ENCODE peak calls at places on chromosomes 2 and 18, in six cellular contexts. Q, E, F, B, M and U are unnamed samples.
A peak's percentile ranks its signal among the peaks of the same experiment; 100 is the strongest.

GRCh38 chr2:79935771-79936657 is 368.5 kb downstream of the LRRTM1 start:
- DNase-seq in B (peak; percentile 67), Q (peak; percentile 23), E (peak; percentile 29), F (no peak), M (no peak), U (peak; percentile 37)

GRCh38 chr2:16623046-16623445 is 42.6 kb downstream of the CYRIA start:
- DNase-seq in E (no peak), Q (peak; percentile 85), M (no peak), B (peak; percentile 78), F (no peak), U (no peak)

GRCh38 chr18:66136039-66136438 is 385.2 kb downstream of the CDH7 start:
- DNase-seq in B (no peak), Q (no peak), E (no peak), F (no peak), M (no peak), U (no peak)

GRCh38 chr2:167140767-167141166 is 252.5 kb downstream of the XIRP2 start:
- DNase-seq in B (peak; percentile 87), F (no peak), Q (peak; percentile 98), M (no peak), E (no peak), U (no peak)

GRCh38 chr18:43620936-43621335 is 343.6 kb upstream of the SYT4 start:
- DNase-seq in F (peak; percentile 40), E (peak; percentile 22), Q (peak; percentile 20), B (peak; percentile 19), M (no peak), U (no peak)

GRCh38 chr2:127674241-127675209 is 805 bp downstream of the LIMS2 start:
- DNase-seq in B (no peak), F (peak; percentile 75), E (peak; percentile 79), Q (no peak), M (no peak), U (peak; percentile 37)

GRCh38 chr2:239227661-239228371 is 173.0 kb downstream of the HDAC4 start:
- DNase-seq in B (peak; percentile 45), E (no peak), M (no peak), Q (no peak), F (no peak), U (no peak)

GRCh38 chr2:75680402-75680801 is 30.3 kb downstream of the GCFC2 start:
- DNase-seq in B (no peak), F (no peak), E (no peak), M (no peak), Q (no peak), U (no peak)

GRCh38 chr2:118913805-118914645 is 28.0 kb upstream of the MARCO start:
- DNase-seq in E (no peak), F (no peak), M (no peak), Q (peak; percentile 83), B (no peak), U (no peak)

GRCh38 chr2:45612265-45612664 is 1.2 kb upstream of the SRBD1 start:
- DNase-seq in E (no peak), F (no peak), Q (peak; percentile 26), M (no peak), B (no peak), U (no peak)

GRCh38 chr18:22913861-22914260 is 19.3 kb upstream of the RBBP8 start:
- DNase-seq in E (no peak), Q (peak; percentile 96), F (no peak), B (no peak), M (no peak), U (no peak)

GRCh38 chr2:206213514-206213845 is 53.8 kb downstream of the EEF1B2 start:
- DNase-seq in Q (no peak), M (no peak), B (no peak), E (no peak), F (no peak), U (no peak)

GRCh38 chr2:22449676-22450075 is 935.3 kb upstream of the KLHL29 start:
- DNase-seq in B (no peak), F (no peak), Q (no peak), M (no peak), E (no peak), U (no peak)

GRCh38 chr2:212732860-212733259 is 194.3 kb upstream of the ERBB4 start:
- DNase-seq in M (no peak), Q (peak; percentile 20), F (no peak), E (no peak), B (peak; percentile 62), U (no peak)

DNA sequence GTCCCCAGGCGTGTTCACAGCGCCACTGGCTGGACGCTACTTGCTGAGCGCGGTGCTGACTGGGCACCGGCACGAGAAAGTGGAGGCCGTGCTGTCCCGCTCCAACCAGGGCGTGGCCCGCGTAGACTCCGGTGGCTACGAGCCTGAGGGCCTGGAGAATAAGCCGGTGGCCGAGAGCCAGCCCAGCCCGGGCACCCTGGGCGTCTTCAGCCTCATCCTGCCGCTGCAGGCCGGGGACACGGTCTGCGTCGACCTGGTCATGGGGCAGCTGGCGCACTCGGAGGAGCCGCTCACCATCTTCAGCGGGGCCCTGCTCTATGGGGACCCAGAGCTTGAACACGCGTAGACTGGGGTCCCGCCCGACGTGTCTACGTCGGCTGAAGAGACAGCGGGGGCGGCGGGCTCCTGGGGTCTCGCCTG is 892 bp upstream of the KHK start:
- DNase-seq in Q (peak; percentile 48), B (peak; percentile 57), M (peak; percentile 32), E (peak; percentile 64), F (peak; percentile 69), U (peak; percentile 55)
- TF ChIP-seq CTCF in Q (peak; percentile 15), B (peak; percentile 36), M (no peak), E (peak; percentile 38), F (peak; percentile 56), U (no peak)

GRCh38 chr2:113039675-113040074 is 13.0 kb downstream of the IL36B start:
- DNase-seq in F (no peak), Q (no peak), M (no peak), B (no peak), E (no peak), U (no peak)

GRCh38 chr2:113036763-113037162 is 15.9 kb downstream of the IL36B start:
- DNase-seq in M (no peak), F (no peak), Q (no peak), B (no peak), E (no peak), U (no peak)

GRCh38 chr2:113046465-113046864 is 6.2 kb downstream of the IL36B start:
- DNase-seq in B (no peak), M (no peak), Q (no peak), E (no peak), F (no peak), U (no peak)

GRCh38 chr2:113039158-113039557 is 13.5 kb downstream of the IL36B start:
- DNase-seq in Q (no peak), E (no peak), M (no peak), F (no peak), B (no peak), U (no peak)

DNA sequence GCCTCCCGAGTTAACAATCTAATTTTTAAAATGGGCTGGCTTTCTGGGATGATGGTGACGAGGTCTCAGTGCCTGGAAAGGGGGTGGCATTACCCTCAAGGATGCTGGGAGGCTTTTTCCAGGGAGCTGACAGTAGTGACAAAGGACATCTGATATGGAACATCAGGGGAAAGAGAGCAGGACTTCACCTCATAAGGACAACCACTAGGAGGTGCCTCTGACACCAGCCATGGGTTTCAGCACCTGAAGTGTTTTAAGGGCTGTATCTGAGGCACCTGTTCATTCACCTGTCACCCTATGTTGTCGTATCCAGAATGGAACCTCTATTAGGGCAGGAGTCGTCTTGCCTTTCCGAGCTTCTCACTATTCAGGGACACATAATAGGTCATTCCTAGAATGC is 10.8 kb downstream of the IL36B start:
- DNase-seq in F (no peak), E (no peak), M (no peak), B (no peak), Q (peak; percentile 33), U (no peak)
- TF ChIP-seq CTCF in F (no peak), E (no peak), M (no peak), B (no peak), Q (peak; percentile 61), U (peak; percentile 24)

DNA sequence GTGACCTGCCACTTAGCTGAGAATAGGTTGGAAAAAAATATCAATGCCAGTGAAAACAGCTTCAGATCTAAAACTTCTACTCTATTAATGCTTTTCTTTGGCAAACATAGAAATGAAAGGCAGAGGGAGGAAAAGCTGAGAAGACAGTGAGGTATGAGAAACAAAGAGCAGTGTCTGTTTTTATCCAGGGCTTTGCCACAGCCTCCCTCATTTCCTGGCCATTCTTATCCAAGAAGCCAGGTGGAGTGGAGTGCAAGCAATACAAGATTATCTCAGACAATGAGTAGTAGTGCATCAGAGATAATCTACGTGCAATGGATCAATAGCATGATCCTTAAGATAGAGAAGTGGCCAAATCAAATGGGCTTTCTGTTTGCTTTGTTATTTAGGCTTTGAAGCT is 808.7 kb upstream of the PIK3C3 start:
- DNase-seq in M (no peak), E (no peak), B (no peak), Q (no peak), F (no peak), U (no peak)
- TF ChIP-seq CTCF in M (no peak), E (no peak), B (no peak), Q (peak; percentile 6), F (no peak), U (no peak)

DNA sequence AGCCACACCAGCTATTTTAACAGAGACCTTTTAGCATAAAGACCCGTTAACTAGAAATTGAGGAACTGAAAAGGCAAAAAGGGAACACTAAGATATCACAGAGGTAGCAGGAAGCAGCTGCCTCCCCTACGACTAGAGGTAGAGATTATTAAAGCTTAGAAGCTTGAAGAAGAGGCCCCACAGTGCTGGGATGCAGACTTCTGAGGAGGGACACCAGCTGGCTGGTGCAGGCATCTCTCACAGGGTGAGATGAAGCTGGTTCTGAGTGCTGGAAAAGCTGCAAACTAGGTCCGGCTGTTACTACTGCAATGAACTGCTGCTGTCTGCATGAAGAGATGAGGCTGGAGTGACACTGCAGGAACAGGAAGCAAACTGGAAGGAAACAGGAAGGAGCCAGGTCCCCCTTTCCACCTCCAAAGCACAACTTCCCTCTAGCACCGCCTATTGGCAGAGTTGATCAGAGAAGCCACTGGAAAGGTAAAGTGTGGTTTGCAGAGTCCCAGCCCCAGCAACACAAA is 61.2 kb upstream of the MRPS9 start:
- DNase-seq in F (peak; percentile 72), M (no peak), E (peak; percentile 69), Q (no peak), B (no peak), U (peak; percentile 50)
- TF ChIP-seq CTCF in F (peak; percentile 51), M (no peak), E (peak; percentile 46), Q (no peak), B (no peak), U (peak; percentile 40)